ENCODE peak calls at places on chromosome 15, in ten cellular contexts. One of them, this sample, is unnamed.

GRCh38 chr15:90675464-90675863 is 41.7 kb upstream of the BLM start:
- DNase-seq in PC-3: no peak
- DNase-seq in colonic mucosa: no peak
- DNase-seq in AG10803: no peak
- DNase-seq in coronary artery: no peak
- DNase-seq in heart right ventricle: no peak
- DNase-seq in A673: no peak
- DNase-seq in neural crest cell: no peak
- DNase-seq in fibroblast of villous mesenchyme: no peak
- DNase-seq in transverse colon: no peak
- DNase-seq in this sample: no peak

GRCh38 chr15:39931615-39932014 is 2.3 kb upstream of the EIF2AK4 start:
- DNase-seq in PC-3: peak
- DNase-seq in colonic mucosa: no peak
- DNase-seq in AG10803: no peak
- DNase-seq in coronary artery: no peak
- DNase-seq in heart right ventricle: no peak
- DNase-seq in A673: peak
- DNase-seq in neural crest cell: no peak
- DNase-seq in fibroblast of villous mesenchyme: no peak
- DNase-seq in transverse colon: no peak
- DNase-seq in this sample: no peak

GRCh38 chr15:44968475-44968874 is 12.0 kb downstream of the TERB2 start:
- DNase-seq in PC-3: no peak
- DNase-seq in colonic mucosa: no peak
- DNase-seq in AG10803: no peak
- DNase-seq in coronary artery: no peak
- DNase-seq in heart right ventricle: no peak
- DNase-seq in A673: no peak
- DNase-seq in neural crest cell: no peak
- DNase-seq in fibroblast of villous mesenchyme: no peak
- DNase-seq in transverse colon: no peak
- DNase-seq in this sample: no peak

GRCh38 chr15:62164500-62165028 is 521 bp downstream of the C2CD4B start:
- DNase-seq in PC-3: no peak
- DNase-seq in colonic mucosa: no peak
- DNase-seq in AG10803: no peak
- DNase-seq in coronary artery: no peak
- DNase-seq in heart right ventricle: peak
- DNase-seq in A673: peak
- DNase-seq in neural crest cell: peak
- DNase-seq in fibroblast of villous mesenchyme: no peak
- DNase-seq in transverse colon: peak
- DNase-seq in this sample: peak

GRCh38 chr15:64246364-64247189 is 83.8 kb upstream of the PPIB start:
- DNase-seq in PC-3: peak
- DNase-seq in colonic mucosa: no peak
- DNase-seq in AG10803: peak
- DNase-seq in coronary artery: no peak
- DNase-seq in heart right ventricle: no peak
- DNase-seq in A673: peak
- DNase-seq in neural crest cell: no peak
- DNase-seq in fibroblast of villous mesenchyme: peak
- DNase-seq in transverse colon: no peak
- DNase-seq in this sample: peak

GRCh38 chr15:58471341-58471740 is 39.5 kb downstream of the LIPC start:
- DNase-seq in PC-3: no peak
- DNase-seq in colonic mucosa: no peak
- DNase-seq in AG10803: no peak
- DNase-seq in coronary artery: no peak
- DNase-seq in heart right ventricle: no peak
- DNase-seq in A673: peak
- DNase-seq in neural crest cell: no peak
- DNase-seq in fibroblast of villous mesenchyme: no peak
- DNase-seq in transverse colon: no peak
- DNase-seq in this sample: no peak

GRCh38 chr15:96332854-96333193 is 2.3 kb downstream of the NR2F2 start:
- DNase-seq in PC-3: peak
- DNase-seq in colonic mucosa: no peak
- DNase-seq in AG10803: no peak
- DNase-seq in coronary artery: no peak
- DNase-seq in heart right ventricle: no peak
- DNase-seq in A673: no peak
- DNase-seq in neural crest cell: no peak
- DNase-seq in fibroblast of villous mesenchyme: peak
- DNase-seq in transverse colon: no peak
- DNase-seq in this sample: peak

GRCh38 chr15:61830536-61831330 is 229.5 kb downstream of the VPS13C start:
- DNase-seq in PC-3: no peak
- DNase-seq in colonic mucosa: no peak
- DNase-seq in AG10803: no peak
- DNase-seq in coronary artery: no peak
- DNase-seq in heart right ventricle: no peak
- DNase-seq in A673: peak
- DNase-seq in neural crest cell: no peak
- DNase-seq in fibroblast of villous mesenchyme: no peak
- DNase-seq in transverse colon: no peak
- DNase-seq in this sample: no peak

GRCh38 chr15:88419830-88420229 is 47.4 kb downstream of the MRPL46 start:
- DNase-seq in PC-3: no peak
- DNase-seq in colonic mucosa: no peak
- DNase-seq in AG10803: peak
- DNase-seq in coronary artery: no peak
- DNase-seq in heart right ventricle: no peak
- DNase-seq in A673: no peak
- DNase-seq in neural crest cell: no peak
- DNase-seq in fibroblast of villous mesenchyme: no peak
- DNase-seq in transverse colon: no peak
- DNase-seq in this sample: no peak

GRCh38 chr15:78067328-78068241 is 9.9 kb downstream of the TBC1D2B start:
- DNase-seq in PC-3: peak
- DNase-seq in colonic mucosa: no peak
- DNase-seq in AG10803: peak
- DNase-seq in coronary artery: no peak
- DNase-seq in heart right ventricle: no peak
- DNase-seq in A673: no peak
- DNase-seq in neural crest cell: no peak
- DNase-seq in fibroblast of villous mesenchyme: peak
- DNase-seq in transverse colon: no peak
- DNase-seq in this sample: no peak

GRCh38 chr15:78070049-78070698 is 7.3 kb downstream of the TBC1D2B start:
- DNase-seq in PC-3: peak
- DNase-seq in colonic mucosa: no peak
- DNase-seq in AG10803: no peak
- DNase-seq in coronary artery: no peak
- DNase-seq in heart right ventricle: no peak
- DNase-seq in A673: no peak
- DNase-seq in neural crest cell: no peak
- DNase-seq in fibroblast of villous mesenchyme: no peak
- DNase-seq in transverse colon: peak
- DNase-seq in this sample: no peak

GRCh38 chr15:78071378-78071777 is 6.1 kb downstream of the TBC1D2B start:
- DNase-seq in PC-3: no peak
- DNase-seq in colonic mucosa: no peak
- DNase-seq in AG10803: no peak
- DNase-seq in coronary artery: no peak
- DNase-seq in heart right ventricle: no peak
- DNase-seq in A673: no peak
- DNase-seq in neural crest cell: no peak
- DNase-seq in fibroblast of villous mesenchyme: no peak
- DNase-seq in transverse colon: no peak
- DNase-seq in this sample: no peak

GRCh38 chr15:78069630-78070029 is 7.9 kb downstream of the TBC1D2B start:
- DNase-seq in PC-3: no peak
- DNase-seq in colonic mucosa: no peak
- DNase-seq in AG10803: no peak
- DNase-seq in coronary artery: no peak
- DNase-seq in heart right ventricle: no peak
- DNase-seq in A673: no peak
- DNase-seq in neural crest cell: no peak
- DNase-seq in fibroblast of villous mesenchyme: no peak
- DNase-seq in transverse colon: no peak
- DNase-seq in this sample: no peak

DNA sequence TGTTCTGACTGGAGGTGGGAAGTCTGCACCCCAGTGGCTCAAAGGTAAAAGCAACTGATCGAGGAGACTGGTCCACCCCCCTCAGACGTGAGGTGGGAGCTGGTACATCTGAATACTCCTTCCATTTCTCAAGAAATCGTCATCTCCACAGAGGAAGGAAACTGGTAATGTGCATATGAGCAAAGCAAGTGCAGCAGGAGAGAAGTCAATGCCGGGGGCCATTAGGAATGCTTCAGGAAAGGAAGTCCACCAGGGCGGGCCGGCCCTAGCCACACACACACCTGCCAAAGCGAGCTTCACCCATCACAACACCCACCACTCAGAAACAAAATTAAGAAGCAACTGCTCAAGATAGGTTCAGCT is 8.5 kb downstream of the TBC1D2B start:
- DNase-seq in PC-3: no peak
- DNase-seq in colonic mucosa: no peak
- DNase-seq in AG10803: no peak
- DNase-seq in coronary artery: no peak
- DNase-seq in heart right ventricle: no peak
- DNase-seq in A673: no peak
- DNase-seq in neural crest cell: no peak
- DNase-seq in fibroblast of villous mesenchyme: no peak
- DNase-seq in transverse colon: no peak
- DNase-seq in this sample: no peak
- TF ChIP-seq CTCF in PC-3: no peak
- TF ChIP-seq CTCF in colonic mucosa: no peak
- TF ChIP-seq CTCF in AG10803: no peak
- TF ChIP-seq CTCF in coronary artery: no peak
- TF ChIP-seq CTCF in heart right ventricle: no peak
- TF ChIP-seq CTCF in A673: no peak
- TF ChIP-seq CTCF in neural crest cell: no peak
- TF ChIP-seq CTCF in fibroblast of villous mesenchyme: no peak
- TF ChIP-seq CTCF in transverse colon: no peak
- TF ChIP-seq CTCF in this sample: no peak

GRCh38 chr15:100934735-100935134 is 15.6 kb downstream of the LRRK1 start:
- DNase-seq in PC-3: peak
- DNase-seq in colonic mucosa: no peak
- DNase-seq in AG10803: no peak
- DNase-seq in coronary artery: no peak
- DNase-seq in heart right ventricle: no peak
- DNase-seq in A673: no peak
- DNase-seq in neural crest cell: no peak
- DNase-seq in fibroblast of villous mesenchyme: peak
- DNase-seq in transverse colon: no peak
- DNase-seq in this sample: no peak
- TF ChIP-seq CTCF in PC-3: peak
- TF ChIP-seq CTCF in colonic mucosa: no peak
- TF ChIP-seq CTCF in AG10803: peak
- TF ChIP-seq CTCF in coronary artery: no peak
- TF ChIP-seq CTCF in heart right ventricle: no peak
- TF ChIP-seq CTCF in A673: no peak
- TF ChIP-seq CTCF in neural crest cell: no peak
- TF ChIP-seq CTCF in fibroblast of villous mesenchyme: peak
- TF ChIP-seq CTCF in transverse colon: no peak
- TF ChIP-seq CTCF in this sample: peak

GRCh38 chr15:43879386-43880355 is 52.9 kb downstream of the WDR76 start:
- DNase-seq in PC-3: no peak
- DNase-seq in colonic mucosa: no peak
- DNase-seq in AG10803: no peak
- DNase-seq in coronary artery: no peak
- DNase-seq in heart right ventricle: peak
- DNase-seq in A673: no peak
- DNase-seq in neural crest cell: no peak
- DNase-seq in fibroblast of villous mesenchyme: peak
- DNase-seq in transverse colon: no peak
- DNase-seq in this sample: no peak

GRCh38 chr15:43883571-43883970 is 56.8 kb downstream of the WDR76 start:
- DNase-seq in PC-3: no peak
- DNase-seq in colonic mucosa: no peak
- DNase-seq in AG10803: no peak
- DNase-seq in coronary artery: no peak
- DNase-seq in heart right ventricle: no peak
- DNase-seq in A673: no peak
- DNase-seq in neural crest cell: no peak
- DNase-seq in fibroblast of villous mesenchyme: no peak
- DNase-seq in transverse colon: no peak
- DNase-seq in this sample: no peak

GRCh38 chr15:43880406-43881184 is 53.8 kb downstream of the WDR76 start:
- DNase-seq in PC-3: no peak
- DNase-seq in colonic mucosa: no peak
- DNase-seq in AG10803: peak
- DNase-seq in coronary artery: no peak
- DNase-seq in heart right ventricle: no peak
- DNase-seq in A673: no peak
- DNase-seq in neural crest cell: no peak
- DNase-seq in fibroblast of villous mesenchyme: no peak
- DNase-seq in transverse colon: no peak
- DNase-seq in this sample: peak

GRCh38 chr15:43878466-43878865 is 51.7 kb downstream of the WDR76 start:
- DNase-seq in PC-3: no peak
- DNase-seq in colonic mucosa: no peak
- DNase-seq in AG10803: no peak
- DNase-seq in coronary artery: no peak
- DNase-seq in heart right ventricle: no peak
- DNase-seq in A673: no peak
- DNase-seq in neural crest cell: no peak
- DNase-seq in fibroblast of villous mesenchyme: no peak
- DNase-seq in transverse colon: no peak
- DNase-seq in this sample: no peak

GRCh38 chr15:43881944-43882343 is 55.1 kb downstream of the WDR76 start:
- DNase-seq in PC-3: peak
- DNase-seq in colonic mucosa: no peak
- DNase-seq in AG10803: no peak
- DNase-seq in coronary artery: no peak
- DNase-seq in heart right ventricle: no peak
- DNase-seq in A673: peak
- DNase-seq in neural crest cell: no peak
- DNase-seq in fibroblast of villous mesenchyme: no peak
- DNase-seq in transverse colon: no peak
- DNase-seq in this sample: no peak
- TF ChIP-seq CTCF in PC-3: peak
- TF ChIP-seq CTCF in colonic mucosa: peak
- TF ChIP-seq CTCF in AG10803: peak
- TF ChIP-seq CTCF in coronary artery: no peak
- TF ChIP-seq CTCF in heart right ventricle: peak
- TF ChIP-seq CTCF in A673: peak
- TF ChIP-seq CTCF in neural crest cell: peak
- TF ChIP-seq CTCF in fibroblast of villous mesenchyme: peak
- TF ChIP-seq CTCF in transverse colon: no peak
- TF ChIP-seq CTCF in this sample: peak

DNA sequence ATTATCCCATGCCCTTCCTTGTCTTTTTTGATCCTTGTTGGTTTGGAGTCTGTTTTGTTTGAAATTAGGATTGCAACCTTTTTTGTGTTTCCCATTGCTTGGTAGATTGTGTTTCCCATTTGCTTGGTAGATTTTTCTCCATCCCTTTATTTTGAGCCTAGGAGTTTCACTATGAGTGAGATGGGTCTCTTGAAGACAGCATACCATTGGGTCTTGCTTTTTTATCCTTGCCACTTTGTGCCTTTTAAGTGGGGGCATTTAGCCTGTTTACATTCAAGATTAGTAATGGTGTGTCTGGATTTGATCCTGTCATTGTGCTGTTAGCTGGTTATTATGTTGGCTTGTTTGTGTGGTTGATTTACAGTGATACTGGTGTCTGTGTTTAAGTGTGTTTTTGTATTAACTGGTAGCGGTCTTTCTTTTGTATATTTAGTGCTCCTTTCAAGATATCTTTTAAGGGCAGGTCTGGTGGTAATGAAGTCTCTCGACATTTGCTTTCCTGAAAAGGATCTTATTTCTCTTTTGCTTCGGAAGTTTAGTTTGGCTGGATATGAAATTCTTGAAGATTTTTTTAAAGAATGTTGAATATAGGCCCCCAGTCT is 70.8 kb downstream of the AKAP13 start:
- DNase-seq in PC-3: no peak
- DNase-seq in colonic mucosa: no peak
- DNase-seq in AG10803: no peak
- DNase-seq in coronary artery: no peak
- DNase-seq in heart right ventricle: no peak
- DNase-seq in A673: no peak
- DNase-seq in neural crest cell: no peak
- DNase-seq in fibroblast of villous mesenchyme: no peak
- DNase-seq in transverse colon: no peak
- DNase-seq in this sample: no peak
- TF ChIP-seq CTCF in PC-3: no peak
- TF ChIP-seq CTCF in colonic mucosa: no peak
- TF ChIP-seq CTCF in AG10803: no peak
- TF ChIP-seq CTCF in coronary artery: no peak
- TF ChIP-seq CTCF in heart right ventricle: no peak
- TF ChIP-seq CTCF in A673: no peak
- TF ChIP-seq CTCF in neural crest cell: no peak
- TF ChIP-seq CTCF in fibroblast of villous mesenchyme: no peak
- TF ChIP-seq CTCF in transverse colon: no peak
- TF ChIP-seq CTCF in this sample: no peak

This sample was measured in cardiac fibroblast.